ENCODE peak calls at places on chromosomes 2 and 18, in four cellular contexts. E is SK-N-SH, W is foreskin fibroblast, P is AG10803. O is an unnamed sample.

GRCh38 chr2:85730686-85731085 is 23.1 kb upstream of the ATOH8 start:
- DNase-seq in E (no peak), W (no peak), P (no peak), O (no peak)

GRCh38 chr2:133266926-133267590 is 301.2 kb downstream of the NCKAP5 start:
- DNase-seq in W (no peak), P (no peak), E (peak), O (no peak)

GRCh38 chr2:240140920-240141319 is 462 bp upstream of the OTOS start:
- DNase-seq in P (no peak), W (no peak), E (no peak), O (no peak)

GRCh38 chr2:234952270-234953115 is 676 bp downstream of the SH3BP4 start:
- DNase-seq in P (no peak), W (no peak), E (peak), O (no peak)

GRCh38 chr2:39158351-39158750 is 37.5 kb upstream of the SOS1 start:
- DNase-seq in P (peak), W (peak), E (no peak), O (peak)

GRCh38 chr2:100141906-100142305 is 484 bp downstream of the AFF3 start:
- DNase-seq in W (no peak), P (no peak), E (no peak), O (no peak)

GRCh38 chr2:58798787-58799186 is 557.7 kb upstream of the FANCL start:
- DNase-seq in E (no peak), W (no peak), P (no peak), O (no peak)

GRCh38 chr18:80245781-80246655 is 1.3 kb downstream of the PARD6G start:
- DNase-seq in W (no peak), P (no peak), E (peak), O (no peak)

GRCh38 chr2:196677404-196677803 is 37.9 kb downstream of the CCDC150 start:
- DNase-seq in W (peak), P (peak), E (peak), O (peak)

GRCh38 chr2:232483296-232483922 is 4.2 kb downstream of the ECEL1 start:
- DNase-seq in E (no peak), W (no peak), P (no peak), O (no peak)

GRCh38 chr2:189421644-189422043 is 19.6 kb upstream of the WDR75 start:
- DNase-seq in P (peak), W (peak), E (no peak), O (peak)

GRCh38 chr2:237171396-237171795 is 85.7 kb downstream of the COPS8 start:
- DNase-seq in W (peak), P (peak), E (no peak), O (peak)

GRCh38 chr2:23566236-23567142 is 181.5 kb downstream of the KLHL29 start:
- DNase-seq in E (peak), P (peak), W (no peak), O (peak)

GRCh38 chr2:230184727-230185578 is 34.8 kb downstream of the SP110 start:
- DNase-seq in E (no peak), P (peak), W (no peak), O (no peak)

GRCh38 chr2:208040199-208041171 is 15.2 kb upstream of the PLEKHM3 start:
- DNase-seq in W (peak), E (peak), P (peak), O (peak)

GRCh38 chr2:144553379-144553778 is 33.5 kb upstream of the ZEB2 start:
- DNase-seq in E (no peak), W (peak), P (peak), O (peak)

GRCh38 chr18:4450065-4450676 is 4.9 kb downstream of the DLGAP1 start:
- DNase-seq in W (no peak), P (no peak), E (no peak), O (no peak)

GRCh38 chr2:160836755-160837154 is 323.5 kb upstream of the TANK start:
- DNase-seq in W (peak), P (peak), E (no peak), O (peak)

GRCh38 chr2:222949073-222949472 is 88.2 kb downstream of the ACSL3 start:
- DNase-seq in P (no peak), E (no peak), W (no peak), O (no peak)

GRCh38 chr2:96097951-96098823 is 18.2 kb downstream of the ADRA2B start:
- DNase-seq in W (no peak), P (no peak), E (peak), O (no peak)

GRCh38 chr18:73683618-73684238 is 463.9 kb downstream of the FBXO15 start:
- DNase-seq in P (peak), W (peak), E (no peak), O (no peak)

GRCh38 chr2:173048901-173049661 is 26.6 kb upstream of the MAP3K20 start:
- DNase-seq in W (peak), E (no peak), P (peak), O (peak)

GRCh38 chr2:26616032-26616863 is 24.9 kb downstream of the CIB4 start:
- DNase-seq in E (peak), P (no peak), W (no peak), O (no peak)

GRCh38 chr2:28661589-28662001 is 90.0 kb upstream of the PPP1CB start:
- DNase-seq in P (peak), W (peak), E (peak), O (peak)

GRCh38 chr2:159557437-159558034 is 58.8 kb downstream of the BAZ2B start:
- DNase-seq in E (no peak), W (no peak), P (peak), O (peak)

GRCh38 chr2:196059491-196059960 is 9.1 kb downstream of the DNAH7 start:
- DNase-seq in E (no peak), P (no peak), W (no peak), O (no peak)

GRCh38 chr2:47617028-47617427 is 165.9 kb upstream of the MSH6 start:
- DNase-seq in P (no peak), E (no peak), W (no peak), O (no peak)

GRCh38 chr2:80040226-80040625 is 264.3 kb downstream of the LRRTM1 start:
- DNase-seq in P (no peak), E (no peak), W (no peak), O (no peak)

GRCh38 chr2:145022671-145023330 is 502.9 kb upstream of the ZEB2 start:
- DNase-seq in P (peak), E (no peak), W (peak), O (peak)

GRCh38 chr2:15706986-15707632 is 115.4 kb downstream of the DDX1 start:
- DNase-seq in P (no peak), E (no peak), W (no peak), O (no peak)

GRCh38 chr2:15705310-15705709 is 113.6 kb downstream of the DDX1 start:
- DNase-seq in P (no peak), E (no peak), W (no peak), O (no peak)

GRCh38 chr2:15706424-15706823 is 114.8 kb downstream of the DDX1 start:
- DNase-seq in P (no peak), W (no peak), E (no peak), O (no peak)

GRCh38 chr2:15704788-15705115 is 113.1 kb downstream of the DDX1 start:
- DNase-seq in W (no peak), P (no peak), E (no peak), O (no peak)

GRCh38 chr2:15705839-15706386 is 114.2 kb downstream of the DDX1 start:
- DNase-seq in W (no peak), E (no peak), P (no peak), O (no peak)
- TF ChIP-seq CTCF in W (no peak), E (no peak), P (no peak), O (no peak)

GRCh38 chr18:75141166-75141565 is 67.8 kb downstream of the PTGR3 start:
- DNase-seq in P (no peak), W (no peak), E (no peak), O (no peak)
- TF ChIP-seq CTCF in P (no peak), W (no peak), E (no peak), O (no peak)

DNA sequence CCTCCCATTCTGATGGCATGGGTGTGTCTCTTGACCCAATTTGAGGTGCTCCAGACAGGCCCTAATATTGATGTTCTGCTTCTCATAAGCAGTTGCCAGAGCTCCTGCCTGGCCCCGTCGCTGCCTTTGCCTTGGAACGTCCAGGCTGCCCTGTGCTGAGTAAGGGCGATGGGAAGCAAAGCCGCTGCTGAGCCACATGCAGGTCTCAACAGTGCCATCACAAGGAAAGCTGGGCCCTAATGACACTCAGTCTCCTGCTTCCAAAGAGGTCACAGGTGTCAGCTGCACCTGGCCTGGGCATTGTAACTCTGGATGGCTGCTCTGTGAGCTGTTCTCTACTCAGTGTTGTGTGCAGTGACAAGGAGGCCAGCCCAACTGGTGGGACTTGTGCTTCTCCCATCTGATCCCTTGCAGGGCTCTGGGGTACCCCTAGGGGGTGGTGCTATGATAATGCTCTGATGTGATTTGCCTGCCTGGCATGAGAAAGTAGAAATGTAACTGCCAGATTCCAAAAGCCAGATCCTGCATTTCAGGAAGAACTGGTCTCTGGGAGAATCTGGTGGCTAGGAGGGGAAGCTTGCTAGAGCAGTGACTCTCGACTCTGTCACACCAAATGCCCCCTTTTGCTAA is 8.7 kb downstream of the TTC39C start:
- DNase-seq in W (no peak), E (peak), P (no peak), O (no peak)
- TF ChIP-seq CTCF in W (no peak), E (peak), P (no peak), O (peak)

GRCh38 chr18:62348474-62348873 is 23.4 kb downstream of the TNFRSF11A start:
- DNase-seq in W (no peak), E (no peak), P (no peak), O (no peak)

GRCh38 chr18:62346327-62347090 is 21.4 kb downstream of the TNFRSF11A start:
- DNase-seq in P (no peak), W (no peak), E (no peak), O (no peak)

GRCh38 chr18:62347091-62347506 is 22.0 kb downstream of the TNFRSF11A start:
- DNase-seq in W (no peak), E (no peak), P (no peak), O (no peak)

GRCh38 chr18:62342884-62343283 is 17.8 kb downstream of the TNFRSF11A start:
- DNase-seq in P (no peak), W (no peak), E (no peak), O (no peak)

GRCh38 chr18:62345909-62346308 is 20.8 kb downstream of the TNFRSF11A start:
- DNase-seq in E (no peak), W (no peak), P (no peak), O (no peak)
- TF ChIP-seq CTCF in E (no peak), W (no peak), P (no peak), O (no peak)

GRCh38 chr2:31729442-31730092 is 148.8 kb upstream of the SRD5A2 start:
- DNase-seq in P (peak), W (peak), E (peak), O (peak)

GRCh38 chr2:31725444-31725843 is 144.7 kb upstream of the SRD5A2 start:
- DNase-seq in W (no peak), E (no peak), P (no peak), O (no peak)

GRCh38 chr2:31728406-31729064 is 147.8 kb upstream of the SRD5A2 start:
- DNase-seq in P (no peak), W (no peak), E (no peak), O (no peak)

GRCh38 chr2:31729065-31729439 is 148.3 kb upstream of the SRD5A2 start:
- DNase-seq in W (no peak), P (no peak), E (no peak), O (no peak)
- TF ChIP-seq CTCF in W (no peak), P (no peak), E (no peak), O (no peak)

O was measured in HFFc6.